ENCODE peak calls at places on chromosomes 7 and 10, in nine cellular contexts. One of them, this sample, is unnamed.
A peak's percentile ranks its signal among the peaks of the same experiment; 100 is the strongest.

GRCh38 chr7:107860241-107860961 is 30.6 kb upstream of the DLD start:
- DNase-seq in fibroblast of lung: no peak
- DNase-seq in endothelial cell of umbilical vein: no peak
- DNase-seq in astrocyte: no peak
- DNase-seq in PC-3: no peak
- DNase-seq in PC-9: no peak
- DNase-seq in neural progenitor cell: no peak
- DNase-seq in GM23248: no peak
- DNase-seq in GM23338: no peak
- DNase-seq in this sample: no peak

GRCh38 chr7:118793552-118793951 is 569.0 kb downstream of the ANKRD7 start:
- DNase-seq in fibroblast of lung: no peak
- DNase-seq in endothelial cell of umbilical vein: no peak
- DNase-seq in astrocyte: no peak
- DNase-seq in PC-3: no peak
- DNase-seq in PC-9: no peak
- DNase-seq in neural progenitor cell: no peak
- DNase-seq in GM23248: no peak
- DNase-seq in GM23338: no peak
- DNase-seq in this sample: no peak

GRCh38 chr10:101564490-101564991 is 23.5 kb downstream of the POLL start:
- DNase-seq in fibroblast of lung: no peak
- DNase-seq in endothelial cell of umbilical vein: no peak
- DNase-seq in astrocyte: no peak
- DNase-seq in PC-3: no peak
- DNase-seq in PC-9: no peak
- DNase-seq in neural progenitor cell: no peak
- DNase-seq in GM23248: no peak
- DNase-seq in GM23338: no peak
- DNase-seq in this sample: no peak

GRCh38 chr7:24366901-24367300 is 82.9 kb downstream of the NPY start:
- DNase-seq in fibroblast of lung: no peak
- DNase-seq in endothelial cell of umbilical vein: no peak
- DNase-seq in astrocyte: no peak
- DNase-seq in PC-3: no peak
- DNase-seq in PC-9: no peak
- DNase-seq in neural progenitor cell: no peak
- DNase-seq in GM23248: no peak
- DNase-seq in GM23338: no peak
- DNase-seq in this sample: no peak

GRCh38 chr10:116490028-116490662 is 55.6 kb upstream of the PNLIP start:
- DNase-seq in fibroblast of lung: peak; percentile 28
- DNase-seq in endothelial cell of umbilical vein: peak; percentile 10
- DNase-seq in astrocyte: no peak
- DNase-seq in PC-3: peak; percentile 44
- DNase-seq in PC-9: no peak
- DNase-seq in neural progenitor cell: peak; percentile 53
- DNase-seq in GM23248: peak; percentile 60
- DNase-seq in GM23338: peak; percentile 76
- DNase-seq in this sample: peak; percentile 48

GRCh38 chr7:155452505-155453295 is 5.2 kb upstream of the EN2 start:
- DNase-seq in fibroblast of lung: no peak
- DNase-seq in endothelial cell of umbilical vein: no peak
- DNase-seq in astrocyte: no peak
- DNase-seq in PC-3: no peak
- DNase-seq in PC-9: no peak
- DNase-seq in neural progenitor cell: no peak
- DNase-seq in GM23248: no peak
- DNase-seq in GM23338: no peak
- DNase-seq in this sample: no peak

GRCh38 chr10:92689663-92690210 is at the start of gene HHEX:
- DNase-seq in fibroblast of lung: peak; percentile 73
- DNase-seq in endothelial cell of umbilical vein: peak; percentile 80
- DNase-seq in astrocyte: peak; percentile 58
- DNase-seq in PC-3: peak; percentile 78
- DNase-seq in PC-9: peak; percentile 48
- DNase-seq in neural progenitor cell: peak; percentile 79
- DNase-seq in GM23248: peak; percentile 58
- DNase-seq in GM23338: no peak
- DNase-seq in this sample: peak; percentile 81

GRCh38 chr7:130951303-130951975 is 217.4 kb upstream of the KLF14 start:
- DNase-seq in fibroblast of lung: no peak
- DNase-seq in endothelial cell of umbilical vein: no peak
- DNase-seq in astrocyte: no peak
- DNase-seq in PC-3: no peak
- DNase-seq in PC-9: no peak
- DNase-seq in neural progenitor cell: no peak
- DNase-seq in GM23248: no peak
- DNase-seq in GM23338: no peak
- DNase-seq in this sample: no peak

GRCh38 chr10:4549254-4549653 is 276.8 kb upstream of the AKR1E2 start:
- DNase-seq in fibroblast of lung: no peak
- DNase-seq in endothelial cell of umbilical vein: no peak
- DNase-seq in astrocyte: no peak
- DNase-seq in PC-3: no peak
- DNase-seq in PC-9: no peak
- DNase-seq in neural progenitor cell: no peak
- DNase-seq in GM23248: peak; percentile 16
- DNase-seq in GM23338: peak; percentile 21
- DNase-seq in this sample: no peak

GRCh38 chr10:129389194-129389593 is 77.8 kb upstream of the MGMT start:
- DNase-seq in fibroblast of lung: no peak
- DNase-seq in endothelial cell of umbilical vein: no peak
- DNase-seq in astrocyte: no peak
- DNase-seq in PC-3: no peak
- DNase-seq in PC-9: no peak
- DNase-seq in neural progenitor cell: no peak
- DNase-seq in GM23248: no peak
- DNase-seq in GM23338: no peak
- DNase-seq in this sample: no peak

GRCh38 chr7:135728136-135728669 is at the start of gene SLC13A4:
- DNase-seq in fibroblast of lung: no peak
- DNase-seq in endothelial cell of umbilical vein: no peak
- DNase-seq in astrocyte: no peak
- DNase-seq in PC-3: no peak
- DNase-seq in PC-9: no peak
- DNase-seq in neural progenitor cell: peak; percentile 83
- DNase-seq in GM23248: peak; percentile 24
- DNase-seq in GM23338: peak; percentile 90
- DNase-seq in this sample: peak; percentile 82

GRCh38 chr10:34576789-34577188 is 238.3 kb downstream of the PARD3 start:
- DNase-seq in fibroblast of lung: no peak
- DNase-seq in endothelial cell of umbilical vein: no peak
- DNase-seq in astrocyte: peak; percentile 34
- DNase-seq in PC-3: no peak
- DNase-seq in PC-9: no peak
- DNase-seq in neural progenitor cell: peak; percentile 11
- DNase-seq in GM23248: no peak
- DNase-seq in GM23338: no peak
- DNase-seq in this sample: no peak

GRCh38 chr10:23439452-23439919 is 611 bp downstream of the OTUD1 start:
- DNase-seq in fibroblast of lung: no peak
- DNase-seq in endothelial cell of umbilical vein: no peak
- DNase-seq in astrocyte: no peak
- DNase-seq in PC-3: no peak
- DNase-seq in PC-9: no peak
- DNase-seq in neural progenitor cell: peak; percentile 63
- DNase-seq in GM23248: peak; percentile 61
- DNase-seq in GM23338: peak; percentile 28
- DNase-seq in this sample: no peak

GRCh38 chr7:28685291-28685659 is 272.9 kb downstream of the TRIL start:
- DNase-seq in fibroblast of lung: no peak
- DNase-seq in endothelial cell of umbilical vein: no peak
- DNase-seq in astrocyte: no peak
- DNase-seq in PC-3: no peak
- DNase-seq in PC-9: no peak
- DNase-seq in neural progenitor cell: no peak
- DNase-seq in GM23248: no peak
- DNase-seq in GM23338: no peak
- DNase-seq in this sample: no peak

GRCh38 chr10:16948335-16948734 is 131.1 kb upstream of the RSU1 start:
- DNase-seq in fibroblast of lung: no peak
- DNase-seq in endothelial cell of umbilical vein: no peak
- DNase-seq in astrocyte: no peak
- DNase-seq in PC-3: no peak
- DNase-seq in PC-9: no peak
- DNase-seq in neural progenitor cell: no peak
- DNase-seq in GM23248: no peak
- DNase-seq in GM23338: no peak
- DNase-seq in this sample: no peak

GRCh38 chr10:102678842-102679289 is 34.6 kb downstream of the TRIM8 start:
- DNase-seq in fibroblast of lung: peak; percentile 70
- DNase-seq in endothelial cell of umbilical vein: peak; percentile 68
- DNase-seq in astrocyte: no peak
- DNase-seq in PC-3: peak; percentile 42
- DNase-seq in PC-9: no peak
- DNase-seq in neural progenitor cell: peak; percentile 92
- DNase-seq in GM23248: peak; percentile 48
- DNase-seq in GM23338: peak; percentile 93
- DNase-seq in this sample: no peak

GRCh38 chr7:47153076-47153475 is 428.8 kb downstream of the TNS3 start:
- DNase-seq in fibroblast of lung: peak; percentile 95
- DNase-seq in endothelial cell of umbilical vein: peak; percentile 64
- DNase-seq in astrocyte: peak; percentile 92
- DNase-seq in PC-3: peak; percentile 70
- DNase-seq in PC-9: peak; percentile 77
- DNase-seq in neural progenitor cell: no peak
- DNase-seq in GM23248: peak; percentile 76
- DNase-seq in GM23338: no peak
- DNase-seq in this sample: peak; percentile 13

GRCh38 chr7:137804819-137805218 is 42.0 kb downstream of the DGKI start:
- DNase-seq in fibroblast of lung: no peak
- DNase-seq in endothelial cell of umbilical vein: no peak
- DNase-seq in astrocyte: peak; percentile 32
- DNase-seq in PC-3: no peak
- DNase-seq in PC-9: no peak
- DNase-seq in neural progenitor cell: no peak
- DNase-seq in GM23248: peak; percentile 14
- DNase-seq in GM23338: no peak
- DNase-seq in this sample: no peak

DNA sequence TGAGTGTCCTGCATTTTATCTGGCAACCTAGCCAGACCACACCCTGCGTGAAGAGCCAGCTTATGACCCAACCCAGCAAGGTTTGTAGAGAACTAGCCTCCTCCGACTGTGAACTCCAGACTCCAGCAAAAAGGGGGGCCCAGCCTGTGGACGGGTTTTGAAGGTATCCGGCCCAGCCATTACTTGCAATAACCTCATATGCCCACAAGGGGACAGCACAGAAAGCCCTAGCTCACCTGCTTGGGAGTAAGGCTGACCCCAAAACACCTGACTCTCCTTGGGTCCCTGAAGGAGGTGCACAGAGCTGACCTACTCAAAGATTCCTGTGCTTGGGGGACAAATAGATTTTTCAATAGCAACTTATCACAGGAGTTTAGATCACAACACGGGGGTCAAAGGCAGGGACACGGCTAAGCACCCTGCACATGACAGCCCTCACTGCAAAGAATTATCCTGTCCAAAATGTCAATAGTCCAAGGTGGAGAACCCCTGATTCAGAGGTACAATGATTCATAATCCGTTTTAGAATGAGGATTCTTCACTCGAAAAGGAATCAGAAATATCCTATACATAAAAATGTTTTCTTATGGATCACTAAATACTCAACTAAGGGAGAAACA is 4.5 kb downstream of the TRPV6 start:
- DNase-seq in fibroblast of lung: peak; percentile 14
- DNase-seq in endothelial cell of umbilical vein: peak; percentile 42
- DNase-seq in astrocyte: no peak
- DNase-seq in PC-3: peak; percentile 68
- DNase-seq in PC-9: peak; percentile 46
- DNase-seq in neural progenitor cell: peak; percentile 61
- DNase-seq in GM23248: peak; percentile 47
- DNase-seq in GM23338: peak; percentile 85
- DNase-seq in this sample: peak; percentile 22
- TF ChIP-seq EZH2 in fibroblast of lung: no peak
- TF ChIP-seq EZH2 in endothelial cell of umbilical vein: no peak
- TF ChIP-seq EZH2 in astrocyte: no peak
- TF ChIP-seq EZH2 in PC-3: no peak
- TF ChIP-seq EZH2 in PC-9: no peak
- TF ChIP-seq EZH2 in neural progenitor cell: no peak
- TF ChIP-seq EZH2 in GM23248: no peak
- TF ChIP-seq EZH2 in GM23338: no peak
- TF ChIP-seq EZH2 in this sample: no peak

GRCh38 chr7:103989200-103989784 is at the start of gene RELN:
- DNase-seq in fibroblast of lung: peak; percentile 33
- DNase-seq in endothelial cell of umbilical vein: peak; percentile 19
- DNase-seq in astrocyte: peak; percentile 16
- DNase-seq in PC-3: no peak
- DNase-seq in PC-9: no peak
- DNase-seq in neural progenitor cell: peak; percentile 74
- DNase-seq in GM23248: peak; percentile 53
- DNase-seq in GM23338: peak; percentile 69
- DNase-seq in this sample: peak; percentile 69
- TF ChIP-seq EZH2 in fibroblast of lung: no peak
- TF ChIP-seq EZH2 in endothelial cell of umbilical vein: peak; percentile 61
- TF ChIP-seq EZH2 in astrocyte: no peak
- TF ChIP-seq EZH2 in PC-3: no peak
- TF ChIP-seq EZH2 in PC-9: no peak
- TF ChIP-seq EZH2 in neural progenitor cell: peak; percentile 22
- TF ChIP-seq EZH2 in GM23248: no peak
- TF ChIP-seq EZH2 in GM23338: no peak
- TF ChIP-seq EZH2 in this sample: peak; percentile 4

GRCh38 chr10:132549416-132549815 is 11.8 kb downstream of the INPP5A start:
- DNase-seq in fibroblast of lung: no peak
- DNase-seq in endothelial cell of umbilical vein: no peak
- DNase-seq in astrocyte: no peak
- DNase-seq in PC-3: no peak
- DNase-seq in PC-9: no peak
- DNase-seq in neural progenitor cell: no peak
- DNase-seq in GM23248: no peak
- DNase-seq in GM23338: no peak
- DNase-seq in this sample: no peak
- TF ChIP-seq EZH2 in fibroblast of lung: no peak
- TF ChIP-seq EZH2 in endothelial cell of umbilical vein: no peak
- TF ChIP-seq EZH2 in astrocyte: no peak
- TF ChIP-seq EZH2 in PC-3: no peak
- TF ChIP-seq EZH2 in PC-9: no peak
- TF ChIP-seq EZH2 in neural progenitor cell: no peak
- TF ChIP-seq EZH2 in GM23248: no peak
- TF ChIP-seq EZH2 in GM23338: no peak
- TF ChIP-seq EZH2 in this sample: no peak

DNA sequence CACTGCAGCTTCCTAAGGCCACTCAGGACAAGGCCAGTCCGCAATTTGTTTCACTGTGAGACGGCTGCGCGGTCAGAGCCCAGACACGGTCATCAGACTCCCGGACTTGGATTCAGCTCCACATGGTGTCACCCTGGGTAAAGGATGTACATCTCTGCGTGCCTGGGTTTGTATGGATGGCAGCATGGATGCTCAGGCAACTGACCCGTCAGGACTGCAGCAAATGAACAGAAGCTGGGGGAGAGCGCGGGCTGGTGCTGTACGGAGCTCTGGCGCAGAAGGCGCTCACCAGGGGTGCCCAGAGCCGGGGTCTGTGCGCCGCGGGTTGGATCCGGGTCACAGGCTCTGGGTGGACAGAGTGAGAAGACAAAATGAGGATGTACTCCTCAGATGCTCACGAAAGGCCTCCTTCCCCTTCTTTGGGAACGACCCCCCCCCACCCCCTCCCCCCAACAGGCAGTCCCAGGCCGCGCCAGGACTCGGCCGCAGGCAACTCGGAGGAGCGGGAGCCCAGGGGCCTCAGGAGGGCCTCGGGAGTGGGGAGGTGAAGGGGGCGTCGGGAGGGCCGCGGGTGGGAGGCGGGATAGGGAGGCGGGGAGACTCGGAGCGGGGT is 92.4 kb downstream of the CXCL12 start:
- DNase-seq in fibroblast of lung: no peak
- DNase-seq in endothelial cell of umbilical vein: no peak
- DNase-seq in astrocyte: no peak
- DNase-seq in PC-3: no peak
- DNase-seq in PC-9: no peak
- DNase-seq in neural progenitor cell: peak; percentile 52
- DNase-seq in GM23248: no peak
- DNase-seq in GM23338: peak; percentile 59
- DNase-seq in this sample: no peak
- TF ChIP-seq EZH2 in fibroblast of lung: no peak
- TF ChIP-seq EZH2 in endothelial cell of umbilical vein: no peak
- TF ChIP-seq EZH2 in astrocyte: no peak
- TF ChIP-seq EZH2 in PC-3: no peak
- TF ChIP-seq EZH2 in PC-9: no peak
- TF ChIP-seq EZH2 in neural progenitor cell: peak; percentile 28
- TF ChIP-seq EZH2 in GM23248: no peak
- TF ChIP-seq EZH2 in GM23338: no peak
- TF ChIP-seq EZH2 in this sample: no peak